ENCODE peak calls at places on chromosome 7, in five cellular contexts. One of them, this sample, is unnamed.

GRCh38 chr7:78620931-78621330 is 822.4 kb downstream of the PHTF2 start:
- DNase-seq in endodermal cell: peak; percentile 75
- DNase-seq in psoas muscle: no peak
- DNase-seq in prostate gland: no peak
- DNase-seq in IMR-90: peak; percentile 12
- DNase-seq in this sample: no peak

GRCh38 chr7:115004121-115004520 is 82.2 kb downstream of the MDFIC start:
- DNase-seq in endodermal cell: no peak
- DNase-seq in psoas muscle: no peak
- DNase-seq in prostate gland: no peak
- DNase-seq in IMR-90: peak; percentile 14
- DNase-seq in this sample: no peak

GRCh38 chr7:158061884-158062656 is 525.6 kb downstream of the PTPRN2 start:
- DNase-seq in endodermal cell: no peak
- DNase-seq in psoas muscle: no peak
- DNase-seq in prostate gland: no peak
- DNase-seq in IMR-90: no peak
- DNase-seq in this sample: no peak

GRCh38 chr7:91653257-91653656 is 227.2 kb downstream of the MTERF1 start:
- DNase-seq in endodermal cell: no peak
- DNase-seq in psoas muscle: no peak
- DNase-seq in prostate gland: no peak
- DNase-seq in IMR-90: no peak
- DNase-seq in this sample: no peak

GRCh38 chr7:129825005-129825553 is 127.7 kb downstream of the UBE2H start:
- DNase-seq in endodermal cell: peak; percentile 98
- DNase-seq in psoas muscle: peak; percentile 76
- DNase-seq in prostate gland: peak; percentile 60
- DNase-seq in IMR-90: no peak
- DNase-seq in this sample: peak; percentile 67

GRCh38 chr7:157709531-157710251 is 372.9 kb downstream of the DNAJB6 start:
- DNase-seq in endodermal cell: peak; percentile 30
- DNase-seq in psoas muscle: no peak
- DNase-seq in prostate gland: no peak
- DNase-seq in IMR-90: no peak
- DNase-seq in this sample: no peak

GRCh38 chr7:106102387-106102966 is 9.6 kb downstream of the SYPL1 start:
- DNase-seq in endodermal cell: no peak
- DNase-seq in psoas muscle: no peak
- DNase-seq in prostate gland: no peak
- DNase-seq in IMR-90: no peak
- DNase-seq in this sample: no peak

GRCh38 chr7:138352570-138353461 is 107.2 kb upstream of the TRIM24 start:
- DNase-seq in endodermal cell: no peak
- DNase-seq in psoas muscle: no peak
- DNase-seq in prostate gland: no peak
- DNase-seq in IMR-90: no peak
- DNase-seq in this sample: no peak

GRCh38 chr7:124263232-124263827 is 230.5 kb upstream of the TMEM229A start:
- DNase-seq in endodermal cell: peak; percentile 75
- DNase-seq in psoas muscle: no peak
- DNase-seq in prostate gland: no peak
- DNase-seq in IMR-90: peak; percentile 54
- DNase-seq in this sample: no peak

GRCh38 chr7:138510003-138510402 is 49.9 kb downstream of the TRIM24 start:
- DNase-seq in endodermal cell: no peak
- DNase-seq in psoas muscle: no peak
- DNase-seq in prostate gland: no peak
- DNase-seq in IMR-90: no peak
- DNase-seq in this sample: no peak

GRCh38 chr7:138625084-138625848 is 75.9 kb downstream of the SVOPL start:
- DNase-seq in endodermal cell: no peak
- DNase-seq in psoas muscle: no peak
- DNase-seq in prostate gland: no peak
- DNase-seq in IMR-90: no peak
- DNase-seq in this sample: no peak

GRCh38 chr7:55770778-55771177 is 91.8 kb downstream of the SEPTIN14 start:
- DNase-seq in endodermal cell: no peak
- DNase-seq in psoas muscle: no peak
- DNase-seq in prostate gland: no peak
- DNase-seq in IMR-90: no peak
- DNase-seq in this sample: no peak

GRCh38 chr7:101856488-101857357 is 39.3 kb downstream of the CUX1 start:
- DNase-seq in endodermal cell: peak; percentile 84
- DNase-seq in psoas muscle: peak; percentile 95
- DNase-seq in prostate gland: peak; percentile 91
- DNase-seq in IMR-90: peak; percentile 88
- DNase-seq in this sample: peak; percentile 96

GRCh38 chr7:1483536-1484505 is 20.4 kb downstream of the INTS1 start:
- DNase-seq in endodermal cell: no peak
- DNase-seq in psoas muscle: no peak
- DNase-seq in prostate gland: no peak
- DNase-seq in IMR-90: no peak
- DNase-seq in this sample: no peak

GRCh38 chr7:1486571-1486970 is 17.6 kb downstream of the INTS1 start:
- DNase-seq in endodermal cell: no peak
- DNase-seq in psoas muscle: no peak
- DNase-seq in prostate gland: no peak
- DNase-seq in IMR-90: no peak
- DNase-seq in this sample: no peak

GRCh38 chr7:1485156-1485555 is 19.0 kb downstream of the INTS1 start:
- DNase-seq in endodermal cell: no peak
- DNase-seq in psoas muscle: no peak
- DNase-seq in prostate gland: no peak
- DNase-seq in IMR-90: no peak
- DNase-seq in this sample: no peak

GRCh38 chr7:1483079-1483478 is 21.1 kb downstream of the INTS1 start:
- DNase-seq in endodermal cell: no peak
- DNase-seq in psoas muscle: no peak
- DNase-seq in prostate gland: no peak
- DNase-seq in IMR-90: no peak
- DNase-seq in this sample: no peak

DNA sequence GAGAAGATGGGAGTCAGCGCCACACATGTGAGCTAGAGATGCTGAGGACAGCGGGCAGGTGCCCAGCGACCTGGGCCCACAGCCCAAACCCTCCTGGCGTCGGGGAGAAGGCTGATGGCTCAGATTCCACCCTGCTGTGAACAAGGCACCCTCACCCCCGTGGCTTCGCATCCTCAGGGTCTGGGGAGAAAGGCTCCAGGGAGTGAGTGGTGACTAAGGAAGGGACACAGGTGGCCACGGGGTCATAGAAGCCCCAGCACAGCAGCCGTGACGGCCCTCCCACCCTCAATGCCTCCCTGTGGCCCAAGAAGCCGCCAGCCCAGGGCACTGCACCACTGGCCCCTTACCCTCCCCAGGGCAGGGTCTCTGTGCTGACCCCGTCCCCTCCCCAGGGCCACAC is 19.6 kb downstream of the INTS1 start:
- DNase-seq in endodermal cell: no peak
- DNase-seq in psoas muscle: no peak
- DNase-seq in prostate gland: no peak
- DNase-seq in IMR-90: no peak
- DNase-seq in this sample: no peak
- H3K36me3 ChIP-seq in endodermal cell: peaks cover 15% of the 10 kb centered on the region
- H3K36me3 ChIP-seq in psoas muscle: no peaks in the 10 kb centered on the region
- H3K36me3 ChIP-seq in prostate gland: peaks cover 37% of the 10 kb centered on the region
- H3K36me3 ChIP-seq in IMR-90: peaks cover 84% of the 10 kb centered on the region
- H3K36me3 ChIP-seq in this sample: no peaks in the 10 kb centered on the region

GRCh38 chr7:35967366-35968139 is 166.7 kb downstream of the SEPTIN7 start:
- DNase-seq in endodermal cell: no peak
- DNase-seq in psoas muscle: no peak
- DNase-seq in prostate gland: no peak
- DNase-seq in IMR-90: no peak
- DNase-seq in this sample: no peak

GRCh38 chr7:35969055-35969454 is 168.2 kb downstream of the SEPTIN7 start:
- DNase-seq in endodermal cell: peak; percentile 41
- DNase-seq in psoas muscle: no peak
- DNase-seq in prostate gland: no peak
- DNase-seq in IMR-90: no peak
- DNase-seq in this sample: no peak

GRCh38 chr7:35970458-35970857 is 169.6 kb downstream of the SEPTIN7 start:
- DNase-seq in endodermal cell: no peak
- DNase-seq in psoas muscle: no peak
- DNase-seq in prostate gland: no peak
- DNase-seq in IMR-90: no peak
- DNase-seq in this sample: no peak

GRCh38 chr7:35968140-35968940 is 167.5 kb downstream of the SEPTIN7 start:
- DNase-seq in endodermal cell: peak; percentile 51
- DNase-seq in psoas muscle: no peak
- DNase-seq in prostate gland: no peak
- DNase-seq in IMR-90: no peak
- DNase-seq in this sample: no peak

GRCh38 chr7:35971133-35971995 is 170.5 kb downstream of the SEPTIN7 start:
- DNase-seq in endodermal cell: no peak
- DNase-seq in psoas muscle: no peak
- DNase-seq in prostate gland: no peak
- DNase-seq in IMR-90: no peak
- DNase-seq in this sample: no peak
- H3K4me3 ChIP-seq in endodermal cell: no peak overlapping the region
- H3K4me3 ChIP-seq in psoas muscle: peak overlapping the region; percentile 30
- H3K4me3 ChIP-seq in prostate gland: no peak overlapping the region
- H3K4me3 ChIP-seq in IMR-90: no peak overlapping the region
- H3K4me3 ChIP-seq in this sample: no peak overlapping the region

DNA sequence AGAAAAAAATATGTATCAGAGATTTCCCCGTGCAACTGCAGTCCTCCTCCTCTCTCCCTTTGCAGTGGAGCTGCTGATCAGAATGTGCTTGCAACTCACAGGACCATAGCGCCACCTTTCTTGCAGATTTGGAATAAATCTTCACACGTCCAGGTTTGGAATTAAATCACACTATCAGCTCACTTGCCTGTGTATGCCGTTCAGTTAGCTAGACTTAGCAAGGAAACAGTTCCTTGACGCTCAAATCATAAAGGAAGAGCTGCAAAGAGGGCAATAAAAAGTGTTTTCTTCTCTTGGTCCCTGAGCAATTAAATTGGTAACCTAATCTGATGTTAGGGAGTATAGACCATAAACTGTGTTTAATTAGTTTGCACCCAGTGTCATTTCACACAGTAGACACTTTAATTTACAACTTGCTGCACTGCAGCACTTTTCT is 77.4 kb downstream of the PON1 start:
- DNase-seq in endodermal cell: peak; percentile 81
- DNase-seq in psoas muscle: no peak
- DNase-seq in prostate gland: peak; percentile 17
- DNase-seq in IMR-90: peak; percentile 62
- DNase-seq in this sample: peak; percentile 46
- TF ChIP-seq CTCF in endodermal cell: peak; percentile 86
- TF ChIP-seq CTCF in psoas muscle: peak; percentile 62
- TF ChIP-seq CTCF in prostate gland: peak; percentile 59
- TF ChIP-seq CTCF in IMR-90: peak; percentile 69
- TF ChIP-seq CTCF in this sample: peak; percentile 64

GRCh38 chr7:149007146-149007545 is 21.2 kb downstream of the PDIA4 start:
- DNase-seq in endodermal cell: no peak
- DNase-seq in psoas muscle: no peak
- DNase-seq in prostate gland: no peak
- DNase-seq in IMR-90: no peak
- DNase-seq in this sample: no peak
- H3K36me3 ChIP-seq in endodermal cell: peaks cover 99% of the 10 kb centered on the region
- H3K36me3 ChIP-seq in psoas muscle: peaks cover 15% of the 10 kb centered on the region
- H3K36me3 ChIP-seq in prostate gland: peaks cover 23% of the 10 kb centered on the region
- H3K36me3 ChIP-seq in IMR-90: peaks cover 58% of the 10 kb centered on the region
- H3K36me3 ChIP-seq in this sample: peaks cover 40% of the 10 kb centered on the region

DNA sequence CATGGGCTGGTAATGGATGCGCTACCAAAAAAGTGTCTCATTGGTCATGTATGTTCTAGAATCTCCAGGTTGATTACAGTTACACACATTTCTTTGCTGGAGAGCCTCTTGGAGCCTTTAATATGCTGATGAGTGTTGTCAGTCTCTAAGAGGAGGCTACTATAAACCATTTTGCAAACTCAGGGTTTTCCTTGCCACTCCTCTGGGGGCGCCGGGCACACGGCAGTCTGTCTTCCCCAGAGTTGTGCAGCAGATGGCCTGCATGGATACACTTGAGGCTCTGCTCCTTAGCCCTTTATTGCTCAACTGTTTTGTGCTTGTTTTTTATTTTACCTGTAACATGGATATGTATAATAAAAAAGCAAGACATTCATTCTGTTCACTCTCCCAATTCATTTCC is 196.5 kb downstream of the ACTR3B start:
- DNase-seq in endodermal cell: no peak
- DNase-seq in psoas muscle: no peak
- DNase-seq in prostate gland: no peak
- DNase-seq in IMR-90: no peak
- DNase-seq in this sample: no peak
- H3K4me3 ChIP-seq in endodermal cell: no peak overlapping the region
- H3K4me3 ChIP-seq in psoas muscle: no peak overlapping the region
- H3K4me3 ChIP-seq in prostate gland: no peak overlapping the region
- H3K4me3 ChIP-seq in IMR-90: no peak overlapping the region
- H3K4me3 ChIP-seq in this sample: no peak overlapping the region

DNA sequence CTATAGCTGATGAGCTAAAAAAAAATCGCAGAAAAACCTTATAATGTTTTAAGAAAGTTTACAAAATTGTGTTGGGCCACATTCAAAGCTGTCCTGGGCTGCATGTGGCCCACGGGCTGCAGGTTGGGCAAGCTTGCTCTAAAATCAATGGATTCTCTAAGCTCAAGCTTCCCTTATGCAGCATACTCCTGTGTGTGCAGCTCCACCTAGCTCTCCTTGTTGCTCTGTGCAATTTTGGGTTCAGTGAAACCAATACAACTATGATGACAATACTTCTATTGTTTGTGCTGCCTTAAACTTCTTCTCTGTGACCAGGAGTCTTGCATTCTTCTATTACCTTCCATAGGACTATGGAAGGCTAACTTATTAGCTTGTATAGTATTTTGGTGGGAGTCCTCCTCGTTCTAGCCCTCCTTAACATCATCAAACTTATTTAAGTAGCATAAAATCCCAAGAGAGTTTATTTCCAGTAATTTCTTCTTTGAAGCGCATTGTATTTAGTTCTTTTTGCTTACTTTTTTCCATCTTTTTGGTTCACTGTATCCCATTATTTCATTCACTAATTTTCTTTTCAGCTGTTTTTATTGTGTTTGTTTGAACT is 170.9 kb upstream of the SMIM30 start:
- DNase-seq in endodermal cell: no peak
- DNase-seq in psoas muscle: no peak
- DNase-seq in prostate gland: no peak
- DNase-seq in IMR-90: peak; percentile 71
- DNase-seq in this sample: no peak
- TF ChIP-seq CTCF in endodermal cell: peak; percentile 75
- TF ChIP-seq CTCF in psoas muscle: peak; percentile 15
- TF ChIP-seq CTCF in prostate gland: peak; percentile 40
- TF ChIP-seq CTCF in IMR-90: peak; percentile 67
- TF ChIP-seq CTCF in this sample: no peak

GRCh38 chr7:118324790-118325449 is 100.4 kb downstream of the ANKRD7 start:
- DNase-seq in endodermal cell: peak; percentile 67
- DNase-seq in psoas muscle: no peak
- DNase-seq in prostate gland: no peak
- DNase-seq in IMR-90: no peak
- DNase-seq in this sample: no peak
- H3K36me3 ChIP-seq in endodermal cell: no peaks in the 10 kb centered on the region
- H3K36me3 ChIP-seq in psoas muscle: no peaks in the 10 kb centered on the region
- H3K36me3 ChIP-seq in prostate gland: no peaks in the 10 kb centered on the region
- H3K36me3 ChIP-seq in IMR-90: no peaks in the 10 kb centered on the region
- H3K36me3 ChIP-seq in this sample: no peaks in the 10 kb centered on the region

This sample was measured in lung.